ENCODE peak calls at places on chromosome 22, in eight cellular contexts. Z is G401; R is AG10803; Q is Kasumi-1; J is HCT116; M is CD8-positive, alpha-beta memory T cell; H is naive thymus-derived CD8-positive, alpha-beta T cell; W is DMS 273 treated with DMSO at 0.1 percent for 48 hours. P is an unnamed sample.

GRCh38 chr22:26606611-26607010 is 11.2 kb downstream of the CRYBB1 start:
- DNase-seq in W (no peak), J (no peak), Z (no peak), H (no peak), M (no peak), R (peak; percentile 49), Q (no peak), P (peak; percentile 48)

GRCh38 chr22:21449531-21450319 is 17.5 kb upstream of the TMEM191C start:
- DNase-seq in R (no peak), J (no peak), Z (no peak), M (no peak), Q (no peak), W (no peak), H (no peak), P (no peak)

GRCh38 chr22:19638282-19639015 is 75.9 kb upstream of the SEPTIN5 start:
- DNase-seq in H (no peak), Z (no peak), W (no peak), M (no peak), Q (no peak), R (no peak), J (no peak), P (no peak)

GRCh38 chr22:27801197-27801615 is 350 bp downstream of the MN1 start:
- DNase-seq in Q (no peak), H (no peak), R (no peak), W (no peak), Z (no peak), J (no peak), M (no peak), P (no peak)

GRCh38 chr22:29635734-29636357 is 32.4 kb downstream of the NF2 start:
- DNase-seq in M (no peak), Z (peak; percentile 85), H (no peak), W (peak; percentile 16), R (peak; percentile 76), J (peak; percentile 34), Q (peak; percentile 71), P (peak; percentile 61)

GRCh38 chr22:19164425-19164824 is 14.1 kb downstream of the SLC25A1 start:
- DNase-seq in Z (no peak), W (no peak), R (no peak), Q (no peak), M (no peak), J (no peak), H (no peak), P (no peak)

GRCh38 chr22:29784451-29785361 is 17.5 kb downstream of the UQCR10 start:
- DNase-seq in H (no peak), Q (no peak), Z (peak; percentile 72), R (peak; percentile 55), W (no peak), J (no peak), M (no peak), P (no peak)

GRCh38 chr22:36544107-36544620 is 15.2 kb upstream of the EIF3D start:
- DNase-seq in W (no peak), Q (no peak), M (no peak), Z (no peak), R (peak; percentile 64), H (no peak), J (no peak), P (no peak)

GRCh38 chr22:49855491-49855911 is 1.9 kb downstream of the ZBED4 start:
- DNase-seq in Q (no peak), H (no peak), W (no peak), J (no peak), Z (no peak), M (no peak), R (no peak), P (no peak)

GRCh38 chr22:36379593-36380361 is 8.0 kb downstream of the MYH9 start:
- DNase-seq in M (peak; percentile 81), J (no peak), Z (no peak), H (peak; percentile 83), Q (no peak), R (no peak), W (no peak), P (no peak)

GRCh38 chr22:30636226-30637077 is 871 bp downstream of the SLC35E4 start:
- DNase-seq in Q (no peak), J (no peak), H (no peak), R (peak; percentile 15), W (no peak), Z (peak; percentile 33), M (no peak), P (no peak)

GRCh38 chr22:37242395-37242918 is 1.6 kb downstream of the RAC2 start:
- DNase-seq in J (no peak), M (peak; percentile 94), H (peak; percentile 95), W (no peak), R (no peak), Z (no peak), Q (peak; percentile 99), P (peak; percentile 38)

GRCh38 chr22:41181349-41182241 is 23.5 kb upstream of the L3MBTL2 start:
- DNase-seq in Q (peak; percentile 56), Z (peak; percentile 78), W (no peak), M (no peak), R (peak; percentile 90), H (no peak), J (no peak), P (no peak)

GRCh38 chr22:46192210-46192993 is 42.1 kb downstream of the PPARA start:
- DNase-seq in Z (no peak), J (no peak), R (no peak), M (no peak), W (no peak), H (no peak), Q (no peak), P (no peak)

GRCh38 chr22:25747245-25747944 is 5.4 kb downstream of the MYO18B start:
- DNase-seq in R (peak; percentile 94), J (peak; percentile 45), Z (peak; percentile 87), W (no peak), M (no peak), H (no peak), Q (no peak), P (peak; percentile 21)

GRCh38 chr22:37910863-37911262 is 4.8 kb downstream of the MICALL1 start:
- DNase-seq in J (no peak), R (no peak), Q (no peak), M (no peak), H (no peak), W (no peak), Z (no peak), P (no peak)

GRCh38 chr22:36409911-36410756 is 22.4 kb upstream of the MYH9 start:
- DNase-seq in W (peak; percentile 48), Q (no peak), H (peak; percentile 90), R (no peak), J (peak; percentile 96), M (peak; percentile 86), Z (peak; percentile 97), P (no peak)

GRCh38 chr22:37033605-37034430 is 14.3 kb downstream of the MPST start:
- DNase-seq in J (no peak), Z (no peak), W (no peak), R (no peak), H (no peak), Q (no peak), M (no peak), P (no peak)

GRCh38 chr22:45878051-45878764 is 98.8 kb downstream of the WNT7B start:
- DNase-seq in W (no peak), Q (no peak), Z (peak; percentile 23), J (no peak), M (peak; percentile 35), R (no peak), H (peak; percentile 47), P (no peak)

GRCh38 chr22:23698094-23698493 is 7.3 kb downstream of the RGL4 start:
- DNase-seq in M (no peak), Z (no peak), Q (peak; percentile 12), H (no peak), R (no peak), J (no peak), W (no peak), P (no peak)

GRCh38 chr22:45726081-45726480 is 54.4 kb downstream of the ATXN10 start:
- DNase-seq in J (no peak), H (no peak), M (no peak), Z (peak; percentile 19), Q (no peak), W (no peak), R (no peak), P (no peak)

GRCh38 chr22:25386538-25386884 is 167.1 kb downstream of the CRYBB2 start:
- DNase-seq in Z (no peak), H (no peak), W (no peak), J (no peak), Q (no peak), R (no peak), M (no peak), P (no peak)

P was measured in COLO829.